ENCODE peak calls at places on chromosomes 5 and 9, in five cellular contexts. One of them, this sample, is unnamed.

GRCh38 chr9:121703014-121703734 is 51.7 kb downstream of the DAB2IP start:
- DNase-seq in GM12878: no peak
- DNase-seq in HepG2: no peak
- DNase-seq in H1: no peak
- DNase-seq in NT2/D1: no peak
- DNase-seq in this sample: no peak

GRCh38 chr5:154072782-154073171 is 34.0 kb downstream of the MFAP3 start:
- DNase-seq in H1: no peak
- DNase-seq in HepG2: peak; percentile 47
- DNase-seq in GM12878: no peak
- DNase-seq in NT2/D1: no peak
- DNase-seq in this sample: no peak

GRCh38 chr5:110225949-110226348 is 500.5 kb downstream of the TMEM232 start:
- DNase-seq in GM12878: no peak
- DNase-seq in NT2/D1: no peak
- DNase-seq in H1: no peak
- DNase-seq in HepG2: no peak
- DNase-seq in this sample: no peak

GRCh38 chr5:2103940-2104339 is 221.2 kb upstream of the IRX4 start:
- DNase-seq in H1: no peak
- DNase-seq in GM12878: no peak
- DNase-seq in NT2/D1: no peak
- DNase-seq in HepG2: no peak
- DNase-seq in this sample: no peak

GRCh38 chr5:73454379-73455036 is 5.9 kb upstream of the FOXD1 start:
- DNase-seq in H1: no peak
- DNase-seq in HepG2: peak; percentile 67
- DNase-seq in GM12878: no peak
- DNase-seq in NT2/D1: no peak
- DNase-seq in this sample: peak; percentile 63

GRCh38 chr5:78837836-78838235 is 147.3 kb downstream of the ARSB start:
- DNase-seq in NT2/D1: no peak
- DNase-seq in H1: no peak
- DNase-seq in HepG2: no peak
- DNase-seq in GM12878: no peak
- DNase-seq in this sample: no peak

GRCh38 chr9:38680827-38681226 is 39.1 kb downstream of the FAM240B start:
- DNase-seq in H1: no peak
- DNase-seq in NT2/D1: no peak
- DNase-seq in GM12878: no peak
- DNase-seq in HepG2: no peak
- DNase-seq in this sample: no peak

GRCh38 chr9:128992995-128993394 is 35.1 kb downstream of the SH3GLB2 start:
- DNase-seq in GM12878: no peak
- DNase-seq in NT2/D1: no peak
- DNase-seq in HepG2: no peak
- DNase-seq in H1: no peak
- DNase-seq in this sample: no peak

GRCh38 chr5:142977363-142978051 is 207.3 kb downstream of the ARHGAP26 start:
- DNase-seq in GM12878: peak; percentile 58
- DNase-seq in NT2/D1: no peak
- DNase-seq in HepG2: no peak
- DNase-seq in H1: no peak
- DNase-seq in this sample: no peak

GRCh38 chr5:169548315-169548714 is 35.3 kb upstream of the SPDL1 start:
- DNase-seq in H1: no peak
- DNase-seq in NT2/D1: no peak
- DNase-seq in HepG2: peak; percentile 5
- DNase-seq in GM12878: no peak
- DNase-seq in this sample: peak; percentile 26

GRCh38 chr5:920321-920720 is 27.6 kb downstream of the TRIP13 start:
- DNase-seq in HepG2: no peak
- DNase-seq in GM12878: no peak
- DNase-seq in H1: no peak
- DNase-seq in NT2/D1: no peak
- DNase-seq in this sample: no peak

GRCh38 chr5:103571730-103572129 is 9.1 kb upstream of the NUDT12 start:
- DNase-seq in NT2/D1: no peak
- DNase-seq in GM12878: no peak
- DNase-seq in HepG2: no peak
- DNase-seq in H1: no peak
- DNase-seq in this sample: no peak

DNA sequence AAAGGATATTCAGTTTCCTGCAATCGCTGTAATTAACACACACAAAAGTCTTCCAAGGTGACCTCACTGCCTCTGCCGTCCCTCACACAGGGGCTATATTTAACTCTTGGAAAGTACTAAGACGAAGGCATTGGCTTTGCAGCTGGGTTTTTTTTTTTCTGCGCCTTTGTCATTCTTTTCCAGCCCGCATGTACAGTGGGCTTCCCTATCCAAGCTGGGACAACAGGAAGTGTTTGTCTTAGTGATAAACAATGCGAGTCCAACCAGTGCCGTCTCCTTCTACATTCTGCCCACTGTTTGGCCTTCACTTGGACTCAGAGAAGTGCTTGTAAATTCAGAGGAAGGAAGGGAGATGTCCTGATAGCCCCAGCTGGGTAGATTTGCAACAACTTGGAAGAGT is 17.6 kb downstream of the AFAP1L1 start:
- DNase-seq in NT2/D1: no peak
- DNase-seq in GM12878: no peak
- DNase-seq in HepG2: no peak
- DNase-seq in H1: no peak
- DNase-seq in this sample: no peak
- TF ChIP-seq SUZ12 in NT2/D1: no peak
- TF ChIP-seq SUZ12 in GM12878: no peak
- TF ChIP-seq SUZ12 in HepG2: no peak
- TF ChIP-seq SUZ12 in H1: no peak
- TF ChIP-seq SUZ12 in this sample: no peak

DNA sequence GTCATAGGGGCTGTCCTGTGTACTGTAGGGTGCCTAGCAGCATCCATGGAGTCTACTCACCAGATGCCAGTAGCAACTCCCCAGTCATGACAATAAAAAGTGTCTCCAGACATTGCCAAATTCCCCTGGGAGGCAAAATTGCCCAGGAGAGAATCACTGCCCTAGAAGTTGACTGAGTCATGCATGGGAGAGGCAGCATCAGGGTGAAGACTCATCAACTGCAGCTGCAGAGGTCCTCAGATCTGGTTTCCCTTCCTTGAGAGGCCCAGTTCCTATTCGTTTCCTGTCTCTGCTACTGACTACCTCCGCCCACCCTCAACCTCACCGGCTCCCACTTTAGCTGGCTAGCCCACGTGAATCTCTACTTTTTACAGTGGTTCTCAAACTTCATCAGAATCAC is 88.6 kb upstream of the AGXT2 start:
- DNase-seq in HepG2: no peak
- DNase-seq in H1: no peak
- DNase-seq in NT2/D1: no peak
- DNase-seq in GM12878: no peak
- DNase-seq in this sample: no peak
- TF ChIP-seq SUZ12 in HepG2: no peak
- TF ChIP-seq SUZ12 in H1: no peak
- TF ChIP-seq SUZ12 in NT2/D1: no peak
- TF ChIP-seq SUZ12 in GM12878: no peak
- TF ChIP-seq SUZ12 in this sample: no peak

GRCh38 chr5:139460457-139460856 is 2.1 kb downstream of the ECSCR start:
- DNase-seq in HepG2: no peak
- DNase-seq in GM12878: no peak
- DNase-seq in NT2/D1: no peak
- DNase-seq in H1: no peak
- DNase-seq in this sample: no peak
- TF ChIP-seq SUZ12 in HepG2: no peak
- TF ChIP-seq SUZ12 in GM12878: no peak
- TF ChIP-seq SUZ12 in NT2/D1: no peak
- TF ChIP-seq SUZ12 in H1: no peak
- TF ChIP-seq SUZ12 in this sample: no peak

GRCh38 chr9:98609646-98610045 is 99.1 kb downstream of the GABBR2 start:
- DNase-seq in NT2/D1: no peak
- DNase-seq in H1: no peak
- DNase-seq in GM12878: no peak
- DNase-seq in HepG2: no peak
- DNase-seq in this sample: no peak
- TF ChIP-seq SUZ12 in NT2/D1: no peak
- TF ChIP-seq SUZ12 in H1: no peak
- TF ChIP-seq SUZ12 in GM12878: no peak
- TF ChIP-seq SUZ12 in HepG2: no peak
- TF ChIP-seq SUZ12 in this sample: no peak